ENCODE peak calls at places on chromosomes 12 and 14, in seven cellular contexts. G is NCI-H1092; S is HTR-8/SVneo; K is CD8-positive, alpha-beta T cell; T is activated CD4-positive, alpha-beta T cell treated with anti-CD3 and anti-CD28 coated beads for 24 hours; N is NCI-H345; J is A549. Q is an unnamed sample.

GRCh38 chr12:106049546-106049945 is 89.2 kb downstream of the NUAK1 start:
- DNase-seq in G (no peak), S (no peak), K (no peak), T (no peak), N (no peak), J (no peak), Q (no peak)

GRCh38 chr12:94245984-94246383 is 97.6 kb downstream of the PLXNC1 start:
- DNase-seq in G (no peak), S (no peak), K (no peak), T (no peak), N (peak), J (no peak), Q (no peak)

GRCh38 chr12:5556033-5556614 is 124.2 kb downstream of the NTF3 start:
- DNase-seq in G (no peak), S (no peak), K (no peak), T (peak), N (no peak), J (peak), Q (peak)

GRCh38 chr14:71710001-71710400 is 222.2 kb upstream of the RGS6 start:
- DNase-seq in G (no peak), S (no peak), K (no peak), T (no peak), N (no peak), J (no peak), Q (no peak)

GRCh38 chr14:37593496-37594237 is 1.4 kb downstream of the FOXA1 start:
- DNase-seq in G (peak), S (no peak), K (no peak), T (no peak), N (peak), J (no peak), Q (peak)

GRCh38 chr12:52531563-52532300 is 11.5 kb upstream of the KRT5 start:
- DNase-seq in G (no peak), S (no peak), K (no peak), T (no peak), N (no peak), J (no peak), Q (no peak)

GRCh38 chr12:122072031-122072970 is 6.3 kb upstream of the MLXIP start:
- DNase-seq in G (peak), S (peak), K (no peak), T (no peak), N (peak), J (peak), Q (peak)

GRCh38 chr12:91413591-91413990 is 231.0 kb upstream of the DCN start:
- DNase-seq in G (no peak), S (peak), K (no peak), T (no peak), N (peak), J (no peak), Q (no peak)

GRCh38 chr12:11026118-11026517 is 3.7 kb upstream of the TAS2R19 start:
- DNase-seq in G (no peak), S (no peak), K (no peak), T (no peak), N (no peak), J (no peak), Q (no peak)

GRCh38 chr12:121781751-121782615 is 11.5 kb downstream of the RHOF start:
- DNase-seq in G (no peak), S (no peak), K (no peak), T (no peak), N (peak), J (no peak), Q (no peak)

GRCh38 chr12:106245767-106246166 is 2.1 kb downstream of the CKAP4 start:
- DNase-seq in G (no peak), S (no peak), K (no peak), T (no peak), N (no peak), J (peak), Q (no peak)

GRCh38 chr14:51006781-51007211 is 62.5 kb upstream of the PYGL start:
- DNase-seq in G (no peak), S (peak), K (no peak), T (no peak), N (no peak), J (peak), Q (no peak)

GRCh38 chr14:88639221-88639620 is 76.4 kb downstream of the ZC3H14 start:
- DNase-seq in G (no peak), S (no peak), K (no peak), T (no peak), N (no peak), J (no peak), Q (no peak)

GRCh38 chr14:68358978-68359861 is 433.6 kb downstream of the ZFP36L1 start:
- DNase-seq in G (no peak), S (no peak), K (no peak), T (no peak), N (no peak), J (no peak), Q (no peak)

GRCh38 chr14:52876311-52876710 is 74.5 kb downstream of the FERMT2 start:
- DNase-seq in G (no peak), S (no peak), K (no peak), T (no peak), N (no peak), J (no peak), Q (no peak)

GRCh38 chr12:15527201-15527782 is 205.0 kb downstream of the PTPRO start:
- DNase-seq in G (no peak), S (no peak), K (no peak), T (no peak), N (no peak), J (no peak), Q (no peak)

GRCh38 chr14:32167907-32168306 is 33.9 kb upstream of the RNU6-7 start:
- DNase-seq in G (no peak), S (no peak), K (no peak), T (no peak), N (no peak), J (no peak), Q (no peak)

GRCh38 chr12:89156862-89157262 is 195.4 kb downstream of the DUSP6 start:
- DNase-seq in G (no peak), S (no peak), K (no peak), T (no peak), N (no peak), J (no peak), Q (no peak)

GRCh38 chr12:106078358-106079025 is 60.3 kb downstream of the NUAK1 start:
- DNase-seq in G (no peak), S (no peak), K (no peak), T (no peak), N (no peak), J (peak), Q (no peak)

GRCh38 chr12:131673519-131674265 is 37.2 kb upstream of the SFSWAP start:
- DNase-seq in G (no peak), S (no peak), K (no peak), T (no peak), N (no peak), J (no peak), Q (no peak)

GRCh38 chr14:50531595-50532501 is 521 bp downstream of the MAP4K5 start:
- DNase-seq in G (peak), S (no peak), K (peak), T (peak), N (peak), J (no peak), Q (peak)

GRCh38 chr14:64081174-64081746 is 212.9 kb downstream of the ESR2 start:
- DNase-seq in G (no peak), S (no peak), K (no peak), T (no peak), N (no peak), J (no peak), Q (no peak)

GRCh38 chr14:77140343-77140936 is 1.2 kb downstream of the ZDHHC22 start:
- DNase-seq in G (no peak), S (no peak), K (no peak), T (no peak), N (peak), J (no peak), Q (peak)

GRCh38 chr14:61559641-61560201 is 135.6 kb upstream of the HIF1A start:
- DNase-seq in G (no peak), S (no peak), K (no peak), T (no peak), N (no peak), J (peak), Q (no peak)

GRCh38 chr12:125203145-125203765 is 138.0 kb downstream of the AACS start:
- DNase-seq in G (no peak), S (no peak), K (no peak), T (no peak), N (no peak), J (peak), Q (peak)

GRCh38 chr14:85762523-85762922 is 232.6 kb downstream of the FLRT2 start:
- DNase-seq in G (no peak), S (no peak), K (no peak), T (no peak), N (peak), J (no peak), Q (peak)

GRCh38 chr14:23539209-23539866 is 12.2 kb downstream of the ZFHX2 start:
- DNase-seq in G (peak), S (peak), K (no peak), T (no peak), N (peak), J (peak), Q (peak)

GRCh38 chr12:106170285-106170684 is 31.5 kb upstream of the NUAK1 start:
- DNase-seq in G (no peak), S (no peak), K (no peak), T (no peak), N (no peak), J (no peak), Q (no peak)

GRCh38 chr14:88919502-88919901 is 95.1 kb downstream of the TTC8 start:
- DNase-seq in G (no peak), S (no peak), K (no peak), T (no peak), N (no peak), J (peak), Q (no peak)

GRCh38 chr12:6277982-6278438 is 32.5 kb upstream of the PLEKHG6 start:
- DNase-seq in G (no peak), S (no peak), K (peak), T (peak), N (no peak), J (no peak), Q (no peak)

GRCh38 chr14:103483600-103483999 is 39.0 kb downstream of the CKB start:
- DNase-seq in G (no peak), S (no peak), K (no peak), T (no peak), N (no peak), J (no peak), Q (no peak)

GRCh38 chr14:95258156-95258555 is 61.6 kb downstream of the CLMN start:
- DNase-seq in G (no peak), S (no peak), K (no peak), T (no peak), N (no peak), J (no peak), Q (no peak)

GRCh38 chr14:76348898-76349297 is 27.0 kb upstream of the ESRRB start:
- DNase-seq in G (no peak), S (peak), K (no peak), T (no peak), N (no peak), J (no peak), Q (no peak)

GRCh38 chr12:42118136-42118879 is 26.4 kb downstream of the GXYLT1 start:
- DNase-seq in G (no peak), S (no peak), K (no peak), T (no peak), N (no peak), J (no peak), Q (no peak)

GRCh38 chr12:114166360-114166759 is 200.2 kb upstream of the RBM19 start:
- DNase-seq in G (peak), S (peak), K (no peak), T (no peak), N (peak), J (peak), Q (no peak)

GRCh38 chr12:553216-554000 is 93.7 kb downstream of the B4GALNT3 start:
- DNase-seq in G (no peak), S (no peak), K (peak), T (no peak), N (no peak), J (no peak), Q (no peak)

GRCh38 chr12:128140551-128140950 is 126.4 kb upstream of the TMEM132C start:
- DNase-seq in G (no peak), S (no peak), K (no peak), T (no peak), N (no peak), J (no peak), Q (no peak)

Q was measured in NCI-H146.